ENCODE peak calls at places on chromosomes 7 and 10, in ten cellular contexts. C is neural progenitor cell, D is hepatocyte, I is breast epithelium, S is spleen, O is upper lobe of left lung, V is stomach, Y is cardiac muscle cell, X is MM.1S, J is Panc1. K is an unnamed sample.

GRCh38 chr7:44750424-44750823 is 1.8 kb downstream of the ZMIZ2 start:
- DNase-seq in C (no peak), X (no peak), J (no peak), S (peak; percentile 65), I (no peak), V (no peak), Y (no peak), D (no peak), O (no peak), K (no peak)

GRCh38 chr10:317219-317868 is 182.1 kb downstream of the ZMYND11 start:
- DNase-seq in O (no peak), I (no peak), S (peak; percentile 89), V (no peak), X (no peak), Y (peak; percentile 84), C (no peak), D (no peak), J (no peak), K (peak; percentile 74)

GRCh38 chr7:106111671-106112117 is 418 bp downstream of the SYPL1 start:
- DNase-seq in C (peak; percentile 82), J (no peak), D (peak; percentile 85), V (peak; percentile 80), S (peak; percentile 94), I (no peak), X (no peak), O (peak; percentile 95), Y (peak; percentile 88), K (peak; percentile 56)

GRCh38 chr10:112217413-112218390 is 34.1 kb upstream of the GPAM start:
- DNase-seq in Y (no peak), I (no peak), X (no peak), S (no peak), O (no peak), V (no peak), J (no peak), C (no peak), D (no peak), K (no peak)

GRCh38 chr10:35640474-35640873 is 1.6 kb downstream of the FZD8 start:
- DNase-seq in S (peak; percentile 87), V (peak; percentile 69), J (no peak), Y (peak; percentile 76), O (peak; percentile 92), D (peak; percentile 87), I (peak; percentile 35), C (peak; percentile 92), X (peak; percentile 69), K (peak; percentile 68)

GRCh38 chr7:92697414-92697813 is 107.2 kb upstream of the FAM133B start:
- DNase-seq in S (no peak), X (no peak), V (no peak), D (no peak), J (peak; percentile 22), I (no peak), O (no peak), C (no peak), Y (no peak), K (no peak)

GRCh38 chr7:103989200-103989784 is at the start of gene RELN:
- DNase-seq in Y (peak; percentile 53), X (peak; percentile 22), O (peak; percentile 83), I (no peak), D (peak; percentile 35), C (peak; percentile 74), V (no peak), J (no peak), S (no peak), K (peak; percentile 13)

GRCh38 chr10:118948784-118949183 is 80.7 kb upstream of the NANOS1 start:
- DNase-seq in J (no peak), Y (no peak), I (peak; percentile 16), C (no peak), O (no peak), D (no peak), X (no peak), S (no peak), V (no peak), K (peak; percentile 13)

GRCh38 chr7:30162622-30163124 is 27.9 kb downstream of the MTURN start:
- DNase-seq in S (no peak), D (no peak), I (no peak), V (no peak), Y (peak; percentile 61), C (peak; percentile 61), J (no peak), X (no peak), O (no peak), K (no peak)

GRCh38 chr10:72123616-72124015 is 35.3 kb upstream of the SPOCK2 start:
- DNase-seq in I (no peak), S (no peak), X (no peak), Y (no peak), D (no peak), V (no peak), J (no peak), O (no peak), C (no peak), K (no peak)

GRCh38 chr10:129055966-129056365 is 411.1 kb upstream of the MGMT start:
- DNase-seq in I (no peak), J (no peak), S (no peak), C (peak; percentile 81), V (no peak), O (peak; percentile 55), D (no peak), X (no peak), Y (no peak), K (no peak)

GRCh38 chr10:132551093-132551807 is 13.7 kb downstream of the INPP5A start:
- DNase-seq in J (no peak), O (peak; percentile 45), D (no peak), V (no peak), S (peak; percentile 91), Y (no peak), C (no peak), I (no peak), X (no peak), K (peak; percentile 69)

GRCh38 chr10:110479710-110480109 is 18.0 kb upstream of the DUSP5 start:
- DNase-seq in S (no peak), D (no peak), V (no peak), C (no peak), J (no peak), Y (no peak), O (no peak), X (no peak), I (no peak), K (no peak)

GRCh38 chr7:42575161-42575560 is 336.7 kb downstream of the C7orf25 start:
- DNase-seq in I (no peak), O (no peak), S (no peak), J (no peak), Y (peak; percentile 6), C (no peak), D (no peak), X (no peak), V (no peak), K (no peak)

GRCh38 chr7:45120-46090 is 147.0 kb upstream of the FAM20C start:
- DNase-seq in X (no peak), C (no peak), D (no peak), S (peak; percentile 34), O (no peak), V (no peak), I (peak; percentile 12), J (no peak), Y (no peak), K (no peak)

GRCh38 chr10:59047180-59047579 is 129.3 kb upstream of the PHYHIPL start:
- DNase-seq in V (peak; percentile 30), D (no peak), J (no peak), C (no peak), O (no peak), S (no peak), Y (no peak), I (no peak), X (no peak), K (no peak)

GRCh38 chr7:130290745-130291144 is 2.2 kb upstream of the CPA4 start:
- DNase-seq in O (no peak), D (no peak), V (no peak), I (no peak), X (no peak), S (no peak), J (no peak), C (no peak), Y (no peak), K (no peak)

GRCh38 chr7:38373155-38373554 is 99.7 kb upstream of the TARP start:
- DNase-seq in Y (no peak), I (no peak), S (no peak), V (no peak), X (no peak), J (no peak), D (no peak), C (no peak), O (no peak), K (no peak)

GRCh38 chr10:28393956-28394568 is 91.2 kb upstream of the MPP7 start:
- DNase-seq in D (peak; percentile 80), S (no peak), C (peak; percentile 91), I (peak; percentile 42), O (no peak), J (peak; percentile 50), V (peak; percentile 71), X (peak; percentile 46), Y (peak; percentile 72), K (peak; percentile 49)
- TF ChIP-seq CTCF in D (peak; percentile 89), S (peak; percentile 75), C (peak; percentile 96), I (peak; percentile 52), O (peak; percentile 55), J (peak; percentile 91), V (peak; percentile 86), X (peak; percentile 97), Y (peak; percentile 97), K (peak; percentile 85)

GRCh38 chr10:29119374-29119773 is 169.5 kb upstream of the LYZL1 start:
- DNase-seq in O (no peak), I (no peak), X (peak; percentile 48), C (peak; percentile 72), Y (no peak), J (no peak), D (peak; percentile 62), S (no peak), V (peak; percentile 59), K (no peak)
- TF ChIP-seq CTCF in O (no peak), I (peak; percentile 40), X (peak; percentile 47), C (peak; percentile 62), Y (peak; percentile 41), J (peak; percentile 37), D (peak; percentile 48), S (peak; percentile 16), V (no peak), K (no peak)

DNA sequence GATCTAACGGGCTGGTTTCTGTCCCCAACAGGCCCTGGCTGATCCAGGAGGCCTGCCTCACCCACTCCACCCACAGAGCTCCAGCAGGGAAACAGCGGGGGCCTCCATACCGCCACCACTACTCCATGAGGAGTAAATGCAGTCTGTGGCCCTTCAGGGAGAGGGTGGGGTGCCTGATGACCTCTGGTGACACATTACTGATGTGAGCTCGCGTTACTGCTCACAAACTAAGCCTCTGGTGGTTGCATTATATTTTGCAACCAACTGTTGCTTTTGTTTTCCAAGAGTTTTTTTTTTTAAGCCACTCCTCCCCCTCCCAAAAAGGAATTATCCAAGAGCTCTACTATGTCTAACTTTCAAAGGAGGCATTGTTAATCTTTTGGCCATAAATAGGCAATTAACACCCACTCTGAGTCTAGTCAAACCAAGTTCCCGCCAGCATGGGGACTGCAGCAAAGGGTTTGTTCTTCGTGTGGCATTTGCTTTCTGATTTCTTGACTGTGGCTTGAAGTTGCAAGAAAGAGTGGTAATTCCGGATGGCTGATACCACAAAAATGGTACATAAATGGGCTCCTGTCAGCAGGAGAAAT is 72.6 kb downstream of the FAM53B start:
- DNase-seq in Y (peak; percentile 59), X (no peak), C (peak; percentile 54), I (peak; percentile 64), S (peak; percentile 65), O (no peak), V (no peak), D (peak; percentile 39), J (no peak), K (no peak)
- TF ChIP-seq CTCF in Y (peak; percentile 22), X (no peak), C (peak; percentile 16), I (peak; percentile 30), S (peak; percentile 10), O (peak; percentile 27), V (no peak), D (no peak), J (no peak), K (no peak)

GRCh38 chr7:25549315-25549933 is 321.1 kb upstream of the NPVF start:
- DNase-seq in I (no peak), C (peak; percentile 11), X (no peak), O (no peak), J (no peak), V (no peak), Y (no peak), D (peak; percentile 35), S (no peak), K (no peak)
- TF ChIP-seq CTCF in I (no peak), C (no peak), X (no peak), O (no peak), J (no peak), V (no peak), Y (no peak), D (no peak), S (no peak), K (no peak)

K was measured in GM10248.